ENCODE peak calls at places on chromosomes 2 and 18, in nine cellular contexts. One of them, this sample, is unnamed.

GRCh38 chr2:188518391-188518790 is 226.7 kb downstream of the GULP1 start:
- ATAC-seq in HepG2: no peak
- ATAC-seq in A549: no peak
- ATAC-seq in K562: no peak
- ATAC-seq in gastrocnemius medialis: no peak
- ATAC-seq in upper lobe of left lung: no peak
- ATAC-seq in HCT116: no peak
- ATAC-seq in heart left ventricle: no peak
- ATAC-seq in body of pancreas: no peak
- ATAC-seq in this sample: no peak

GRCh38 chr2:231356474-231356849 is 39.0 kb upstream of the B3GNT7 start:
- ATAC-seq in body of pancreas: peak; percentile 47
- ATAC-seq in HepG2: no peak
- ATAC-seq in upper lobe of left lung: no peak
- ATAC-seq in heart left ventricle: no peak
- ATAC-seq in A549: no peak
- ATAC-seq in gastrocnemius medialis: no peak
- ATAC-seq in K562: no peak
- ATAC-seq in HCT116: no peak
- ATAC-seq in this sample: no peak

GRCh38 chr2:7437716-7438648 is 520.8 kb downstream of the RNF144A start:
- ATAC-seq in heart left ventricle: no peak
- ATAC-seq in K562: no peak
- ATAC-seq in A549: no peak
- ATAC-seq in body of pancreas: no peak
- ATAC-seq in upper lobe of left lung: no peak
- ATAC-seq in gastrocnemius medialis: no peak
- ATAC-seq in HepG2: no peak
- ATAC-seq in HCT116: no peak
- ATAC-seq in this sample: no peak

GRCh38 chr2:108377411-108377810 is 343 bp upstream of the SULT1C4 start:
- ATAC-seq in upper lobe of left lung: no peak
- ATAC-seq in A549: no peak
- ATAC-seq in body of pancreas: peak; percentile 12
- ATAC-seq in HepG2: peak; percentile 67
- ATAC-seq in heart left ventricle: no peak
- ATAC-seq in K562: no peak
- ATAC-seq in gastrocnemius medialis: no peak
- ATAC-seq in HCT116: no peak
- ATAC-seq in this sample: no peak

GRCh38 chr2:25323042-25323514 is 18.6 kb downstream of the DNMT3A start:
- ATAC-seq in K562: peak; percentile 79
- ATAC-seq in body of pancreas: no peak
- ATAC-seq in HepG2: no peak
- ATAC-seq in heart left ventricle: no peak
- ATAC-seq in A549: peak; percentile 11
- ATAC-seq in upper lobe of left lung: peak; percentile 11
- ATAC-seq in HCT116: no peak
- ATAC-seq in gastrocnemius medialis: no peak
- ATAC-seq in this sample: no peak

GRCh38 chr18:489244-490023 is 11.1 kb downstream of the COLEC12 start:
- ATAC-seq in K562: no peak
- ATAC-seq in upper lobe of left lung: no peak
- ATAC-seq in HCT116: no peak
- ATAC-seq in heart left ventricle: no peak
- ATAC-seq in A549: no peak
- ATAC-seq in HepG2: no peak
- ATAC-seq in gastrocnemius medialis: no peak
- ATAC-seq in body of pancreas: no peak
- ATAC-seq in this sample: no peak

GRCh38 chr18:63257453-63257852 is 62.1 kb downstream of the BCL2 start:
- ATAC-seq in K562: no peak
- ATAC-seq in HepG2: no peak
- ATAC-seq in upper lobe of left lung: no peak
- ATAC-seq in body of pancreas: no peak
- ATAC-seq in HCT116: no peak
- ATAC-seq in A549: no peak
- ATAC-seq in gastrocnemius medialis: no peak
- ATAC-seq in heart left ventricle: no peak
- ATAC-seq in this sample: no peak

GRCh38 chr18:49697757-49698595 is 115.4 kb downstream of the ACAA2 start:
- ATAC-seq in K562: no peak
- ATAC-seq in HepG2: peak; percentile 62
- ATAC-seq in body of pancreas: no peak
- ATAC-seq in heart left ventricle: peak; percentile 61
- ATAC-seq in A549: no peak
- ATAC-seq in upper lobe of left lung: peak; percentile 72
- ATAC-seq in HCT116: no peak
- ATAC-seq in gastrocnemius medialis: no peak
- ATAC-seq in this sample: no peak

GRCh38 chr2:240447331-240447730 is 11.9 kb downstream of the GPC1 start:
- ATAC-seq in A549: no peak
- ATAC-seq in upper lobe of left lung: no peak
- ATAC-seq in body of pancreas: no peak
- ATAC-seq in heart left ventricle: no peak
- ATAC-seq in HepG2: no peak
- ATAC-seq in K562: no peak
- ATAC-seq in gastrocnemius medialis: no peak
- ATAC-seq in HCT116: no peak
- ATAC-seq in this sample: no peak
- H3K27ac ChIP-seq in A549: peak overlapping the region; percentile 11
- H3K27ac ChIP-seq in upper lobe of left lung: no peak overlapping the region
- H3K27ac ChIP-seq in body of pancreas: no peak overlapping the region
- H3K27ac ChIP-seq in heart left ventricle: no peak overlapping the region
- H3K27ac ChIP-seq in HepG2: no peak overlapping the region
- H3K27ac ChIP-seq in K562: no peak overlapping the region
- H3K27ac ChIP-seq in gastrocnemius medialis: no peak overlapping the region
- H3K27ac ChIP-seq in HCT116: no peak overlapping the region
- H3K27ac ChIP-seq in this sample: no peak overlapping the region

DNA sequence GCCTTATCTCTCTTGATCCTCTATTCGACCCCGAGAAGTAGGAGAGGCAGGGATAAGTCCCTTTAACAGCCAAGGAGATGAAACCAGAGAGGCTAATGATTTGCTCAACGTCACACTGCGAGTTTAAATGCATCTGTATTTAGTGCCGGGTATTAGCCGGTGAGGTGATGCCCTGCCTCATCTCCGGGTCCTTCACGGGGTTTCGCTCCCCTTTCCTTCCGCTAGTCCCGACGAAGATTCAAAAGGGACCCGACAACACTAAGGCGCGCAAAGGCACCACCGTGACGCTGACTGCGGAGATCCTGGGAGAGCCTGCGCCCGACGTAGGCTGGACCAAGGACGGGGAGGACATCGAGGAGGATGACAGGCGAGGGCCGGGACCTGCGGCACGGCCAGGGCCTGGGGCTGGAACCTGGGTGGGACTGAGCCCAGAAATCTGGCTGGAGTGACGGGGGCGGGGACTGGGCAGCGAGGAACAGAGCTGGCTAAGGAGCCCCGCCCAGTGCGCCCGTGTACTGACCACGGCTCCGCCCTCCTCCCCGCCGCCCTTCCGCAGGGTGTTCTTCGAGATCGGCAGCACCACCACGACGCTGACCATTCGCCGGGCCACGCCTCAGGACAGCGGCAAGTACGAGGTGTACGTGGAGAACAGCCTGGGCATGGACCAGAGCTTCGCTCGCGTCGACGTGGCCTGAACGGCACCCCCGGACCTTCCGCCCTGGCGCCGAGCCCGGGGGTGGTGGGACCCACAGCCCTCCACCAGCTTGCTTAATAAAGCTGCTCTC is 1.0 kb upstream of the GMPPA start:
- ATAC-seq in upper lobe of left lung: peak; percentile 92
- ATAC-seq in gastrocnemius medialis: peak; percentile 60
- ATAC-seq in HepG2: peak; percentile 54
- ATAC-seq in heart left ventricle: peak; percentile 83
- ATAC-seq in HCT116: peak; percentile 69
- ATAC-seq in body of pancreas: peak; percentile 70
- ATAC-seq in A549: peak; percentile 76
- ATAC-seq in K562: peak; percentile 83
- ATAC-seq in this sample: peak; percentile 81
- TF ChIP-seq POLR2A in upper lobe of left lung: peak; percentile 66
- TF ChIP-seq POLR2A in gastrocnemius medialis: peak; percentile 71
- TF ChIP-seq POLR2A in HepG2: no peak
- TF ChIP-seq POLR2A in heart left ventricle: peak; percentile 0
- TF ChIP-seq POLR2A in HCT116: peak; percentile 8
- TF ChIP-seq POLR2A in body of pancreas: peak; percentile 65
- TF ChIP-seq POLR2A in A549: peak; percentile 63
- TF ChIP-seq POLR2A in K562: peak; percentile 81
- TF ChIP-seq POLR2A in this sample: peak; percentile 80

DNA sequence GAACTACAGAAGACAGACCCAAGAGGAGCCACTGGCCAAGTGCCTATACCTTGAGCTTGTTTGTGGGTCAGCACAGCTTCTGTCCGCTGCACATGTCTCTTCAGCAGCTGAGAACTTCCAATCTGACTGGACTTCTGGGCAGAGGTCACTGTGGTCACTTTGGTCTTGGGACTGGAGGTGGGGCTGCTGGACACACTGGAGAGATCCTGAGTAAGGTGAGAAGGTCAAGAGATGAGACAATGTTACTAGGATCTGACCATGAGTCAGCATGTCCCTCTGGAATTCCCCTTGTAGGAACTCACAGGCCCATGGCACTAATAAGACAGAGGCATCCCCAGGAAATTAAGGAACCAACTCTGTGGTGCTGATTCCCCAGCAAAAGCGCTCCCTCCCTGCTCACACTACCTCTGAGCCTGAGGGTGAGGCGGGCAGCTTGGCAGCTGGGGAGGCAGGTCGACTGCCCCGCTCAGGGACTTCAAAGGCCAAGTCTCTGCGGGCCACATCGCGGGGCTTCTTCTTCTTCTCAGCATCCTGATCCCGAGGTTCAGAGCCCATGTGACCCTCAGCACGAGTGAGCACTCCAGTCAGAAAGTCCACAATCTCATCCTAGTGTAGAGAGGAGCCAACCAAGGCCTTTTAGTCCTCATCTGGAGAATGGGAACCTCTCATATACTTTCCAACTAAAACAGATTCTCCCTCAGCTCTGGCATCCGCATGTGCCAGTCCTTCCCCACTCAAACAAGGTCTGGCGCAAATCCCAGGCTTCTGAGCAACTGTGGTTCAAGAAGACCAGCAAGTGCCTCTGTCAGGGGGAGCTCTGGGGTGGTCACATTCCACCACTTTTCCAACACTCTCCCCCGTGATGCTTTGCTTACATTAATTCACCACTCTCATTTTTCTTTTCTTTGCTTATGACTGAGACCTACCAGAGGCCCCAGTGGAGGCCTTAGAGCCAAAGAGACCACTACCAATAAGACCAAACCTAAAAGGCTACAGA is 29.4 kb downstream of the KANSL3 start:
- ATAC-seq in body of pancreas: no peak
- ATAC-seq in gastrocnemius medialis: peak; percentile 95
- ATAC-seq in HCT116: no peak
- ATAC-seq in K562: no peak
- ATAC-seq in HepG2: no peak
- ATAC-seq in upper lobe of left lung: peak; percentile 24
- ATAC-seq in heart left ventricle: peak; percentile 42
- ATAC-seq in A549: peak; percentile 72
- ATAC-seq in this sample: no peak
- H3K27ac ChIP-seq in body of pancreas: no peak overlapping the region
- H3K27ac ChIP-seq in gastrocnemius medialis: peak overlapping the region; percentile 89
- H3K27ac ChIP-seq in HCT116: no peak overlapping the region
- H3K27ac ChIP-seq in K562: no peak overlapping the region
- H3K27ac ChIP-seq in HepG2: peak overlapping the region; percentile 38
- H3K27ac ChIP-seq in upper lobe of left lung: peak overlapping the region; percentile 24
- H3K27ac ChIP-seq in heart left ventricle: no peak overlapping the region
- H3K27ac ChIP-seq in A549: peak overlapping the region; percentile 90
- H3K27ac ChIP-seq in this sample: no peak overlapping the region

DNA sequence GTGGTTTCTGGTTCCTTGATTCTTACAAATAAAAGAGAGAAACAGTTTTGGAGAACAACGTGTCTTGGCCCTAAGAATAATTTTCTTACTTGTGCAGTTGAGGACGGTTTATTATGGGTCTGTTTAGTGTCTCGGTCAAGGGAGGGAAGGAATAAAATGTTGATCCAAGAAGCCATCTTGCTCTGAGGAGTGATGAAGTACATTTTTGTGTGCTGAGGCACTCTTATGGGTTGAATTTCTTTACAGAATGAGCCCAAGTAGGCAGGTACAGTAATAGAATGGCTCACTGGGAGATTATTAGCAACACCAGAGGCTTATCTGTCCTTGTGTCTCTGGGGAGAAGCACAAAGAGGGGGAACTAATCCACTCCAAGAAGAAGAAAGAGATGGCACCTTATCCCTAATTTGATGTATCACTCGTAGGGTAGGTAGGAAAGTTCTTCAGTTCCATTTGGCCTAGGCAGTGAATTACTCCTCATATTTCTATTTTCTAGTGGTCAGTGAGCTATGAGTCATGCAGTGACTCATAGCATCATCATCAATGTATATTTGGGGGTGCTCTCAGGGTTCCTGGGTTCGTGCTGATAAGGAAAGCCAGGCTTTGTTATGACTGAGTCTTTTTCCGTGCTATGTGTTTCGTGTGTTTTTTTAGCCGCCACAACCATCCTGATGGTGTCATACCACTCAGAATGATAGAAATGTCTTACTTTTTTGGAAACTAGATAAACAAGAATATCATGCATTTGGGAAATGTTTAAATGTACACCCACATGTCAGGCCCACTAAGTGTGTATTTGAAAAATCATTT is 250.1 kb upstream of the CTAGE1 start:
- ATAC-seq in heart left ventricle: no peak
- ATAC-seq in body of pancreas: no peak
- ATAC-seq in upper lobe of left lung: no peak
- ATAC-seq in HepG2: no peak
- ATAC-seq in gastrocnemius medialis: no peak
- ATAC-seq in A549: no peak
- ATAC-seq in K562: peak; percentile 88
- ATAC-seq in HCT116: peak; percentile 78
- ATAC-seq in this sample: peak; percentile 41
- TF ChIP-seq POLR2A in heart left ventricle: no peak
- TF ChIP-seq POLR2A in body of pancreas: no peak
- TF ChIP-seq POLR2A in upper lobe of left lung: no peak
- TF ChIP-seq POLR2A in HepG2: no peak
- TF ChIP-seq POLR2A in gastrocnemius medialis: no peak
- TF ChIP-seq POLR2A in A549: no peak
- TF ChIP-seq POLR2A in K562: no peak
- TF ChIP-seq POLR2A in HCT116: no peak
- TF ChIP-seq POLR2A in this sample: no peak

DNA sequence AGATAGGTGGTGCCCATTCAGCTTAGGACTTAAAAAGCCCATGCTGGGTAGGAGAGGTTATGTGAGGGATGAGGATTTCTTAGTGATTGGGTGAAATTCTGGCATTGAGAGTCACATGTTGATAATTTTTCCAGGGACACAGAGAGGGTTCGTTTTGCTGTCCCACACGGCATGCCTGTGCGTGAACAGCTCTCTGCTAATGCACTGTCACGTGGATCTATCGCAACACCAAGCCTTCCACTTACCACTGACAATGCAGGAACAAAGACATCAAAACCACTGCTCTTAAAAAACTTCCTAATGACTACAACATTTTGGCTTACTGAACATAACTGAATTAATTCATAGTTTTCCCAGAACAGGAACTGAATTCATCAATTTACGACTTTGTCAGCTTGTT is 126.9 kb downstream of the LPIN1 start:
- ATAC-seq in gastrocnemius medialis: no peak
- ATAC-seq in HepG2: no peak
- ATAC-seq in body of pancreas: no peak
- ATAC-seq in A549: no peak
- ATAC-seq in heart left ventricle: no peak
- ATAC-seq in upper lobe of left lung: no peak
- ATAC-seq in HCT116: no peak
- ATAC-seq in K562: no peak
- ATAC-seq in this sample: no peak
- H3K27ac ChIP-seq in gastrocnemius medialis: no peak overlapping the region
- H3K27ac ChIP-seq in HepG2: no peak overlapping the region
- H3K27ac ChIP-seq in body of pancreas: no peak overlapping the region
- H3K27ac ChIP-seq in A549: no peak overlapping the region
- H3K27ac ChIP-seq in heart left ventricle: no peak overlapping the region
- H3K27ac ChIP-seq in upper lobe of left lung: no peak overlapping the region
- H3K27ac ChIP-seq in HCT116: no peak overlapping the region
- H3K27ac ChIP-seq in K562: no peak overlapping the region
- H3K27ac ChIP-seq in this sample: no peak overlapping the region

GRCh38 chr18:58755304-58756010 is 84.2 kb downstream of the MALT1 start:
- ATAC-seq in gastrocnemius medialis: peak; percentile 57
- ATAC-seq in K562: no peak
- ATAC-seq in HepG2: peak; percentile 11
- ATAC-seq in upper lobe of left lung: no peak
- ATAC-seq in body of pancreas: peak; percentile 9
- ATAC-seq in A549: no peak
- ATAC-seq in heart left ventricle: peak; percentile 80
- ATAC-seq in HCT116: peak; percentile 12
- ATAC-seq in this sample: no peak
- TF ChIP-seq POLR2A in gastrocnemius medialis: no peak
- TF ChIP-seq POLR2A in K562: no peak
- TF ChIP-seq POLR2A in HepG2: no peak
- TF ChIP-seq POLR2A in upper lobe of left lung: no peak
- TF ChIP-seq POLR2A in body of pancreas: no peak
- TF ChIP-seq POLR2A in A549: no peak
- TF ChIP-seq POLR2A in heart left ventricle: no peak
- TF ChIP-seq POLR2A in HCT116: no peak
- TF ChIP-seq POLR2A in this sample: no peak